ENCODE peak calls at places on chromosome 1, in nine cellular contexts. Y, V, S, J, U, I, F, R and O are unnamed samples.

GRCh38 chr1:230176871-230177411 is 109.9 kb downstream of the GALNT2 start:
- DNase-seq in F (peak), Y (no peak), U (no peak), J (peak), V (no peak), R (no peak), I (peak), S (peak), O (no peak)

GRCh38 chr1:112504002-112504401 is 4.8 kb upstream of the WNT2B start:
- DNase-seq in V (no peak), U (no peak), J (no peak), R (no peak), F (no peak), S (no peak), Y (no peak), I (no peak), O (no peak)

GRCh38 chr1:40391688-40392145 is 18.2 kb downstream of the SMAP2 start:
- DNase-seq in S (no peak), U (no peak), Y (no peak), I (no peak), V (no peak), J (no peak), R (peak), F (no peak), O (no peak)

GRCh38 chr1:78146137-78146822 is 100.5 kb downstream of the GIPC2 start:
- DNase-seq in Y (no peak), U (no peak), V (no peak), S (no peak), R (no peak), F (no peak), J (peak), I (no peak), O (no peak)

GRCh38 chr1:21783679-21784603 is 992 bp upstream of the USP48 start:
- DNase-seq in I (no peak), F (no peak), S (no peak), R (peak), U (peak), J (peak), Y (peak), V (peak), O (no peak)

GRCh38 chr1:104933846-104934245 is 1184.1 kb downstream of the AMY1C start:
- DNase-seq in F (no peak), S (no peak), R (no peak), V (no peak), I (no peak), J (no peak), U (no peak), Y (no peak), O (no peak)

GRCh38 chr1:9671377-9672140 is 20.0 kb downstream of the PIK3CD start:
- DNase-seq in S (no peak), R (no peak), V (no peak), I (no peak), J (peak), F (no peak), U (no peak), Y (no peak), O (no peak)

GRCh38 chr1:54490361-54491248 is 57.4 kb upstream of the ACOT11 start:
- DNase-seq in S (no peak), V (no peak), J (peak), R (no peak), U (no peak), I (no peak), F (no peak), Y (no peak), O (peak)

GRCh38 chr1:60746278-60746761 is 336.0 kb upstream of the NFIA start:
- DNase-seq in U (no peak), V (no peak), J (no peak), F (peak), S (no peak), Y (no peak), R (no peak), I (no peak), O (peak)

GRCh38 chr1:200659269-200659668 is 10.4 kb downstream of the DDX59 start:
- DNase-seq in S (no peak), U (no peak), I (no peak), V (no peak), R (no peak), J (peak), F (no peak), Y (no peak), O (no peak)

GRCh38 chr1:217627431-217627830 is 3.5 kb downstream of the GPATCH2 start:
- DNase-seq in J (no peak), R (no peak), U (no peak), I (no peak), S (no peak), Y (no peak), F (no peak), V (no peak), O (no peak)

GRCh38 chr1:209455133-209455532 is 128.4 kb upstream of the CAMK1G start:
- DNase-seq in Y (no peak), I (no peak), V (no peak), U (no peak), J (peak), S (no peak), F (no peak), R (no peak), O (no peak)

GRCh38 chr1:21762022-21762404 is 20.9 kb downstream of the USP48 start:
- DNase-seq in S (no peak), U (no peak), Y (no peak), V (no peak), I (no peak), R (no peak), F (no peak), J (no peak), O (no peak)

GRCh38 chr1:15526490-15527339 is at the start of gene DNAJC16:
- DNase-seq in I (peak), Y (peak), F (peak), U (peak), R (peak), S (peak), V (peak), J (peak), O (peak)
- H3K27ac ChIP-seq in I (peak), Y (peak), F (peak), U (peak), R (peak), S (peak), V (peak), J (peak), O (peak)

GRCh38 chr1:30285461-30286050 is 437.8 kb downstream of the MATN1 start:
- DNase-seq in I (peak), J (no peak), U (no peak), Y (no peak), R (no peak), S (no peak), F (no peak), V (no peak), O (no peak)

GRCh38 chr1:30284728-30285460 is 438.5 kb downstream of the MATN1 start:
- DNase-seq in S (no peak), F (no peak), J (no peak), V (no peak), I (peak), R (no peak), Y (no peak), U (no peak), O (no peak)

GRCh38 chr1:30287976-30288375 is 435.4 kb downstream of the MATN1 start:
- DNase-seq in S (no peak), U (no peak), V (no peak), J (no peak), R (no peak), F (no peak), I (peak), Y (no peak), O (no peak)

GRCh38 chr1:30286984-30287839 is 436.2 kb downstream of the MATN1 start:
- DNase-seq in Y (no peak), U (no peak), R (no peak), I (peak), V (no peak), F (no peak), S (no peak), J (peak), O (no peak)

DNA sequence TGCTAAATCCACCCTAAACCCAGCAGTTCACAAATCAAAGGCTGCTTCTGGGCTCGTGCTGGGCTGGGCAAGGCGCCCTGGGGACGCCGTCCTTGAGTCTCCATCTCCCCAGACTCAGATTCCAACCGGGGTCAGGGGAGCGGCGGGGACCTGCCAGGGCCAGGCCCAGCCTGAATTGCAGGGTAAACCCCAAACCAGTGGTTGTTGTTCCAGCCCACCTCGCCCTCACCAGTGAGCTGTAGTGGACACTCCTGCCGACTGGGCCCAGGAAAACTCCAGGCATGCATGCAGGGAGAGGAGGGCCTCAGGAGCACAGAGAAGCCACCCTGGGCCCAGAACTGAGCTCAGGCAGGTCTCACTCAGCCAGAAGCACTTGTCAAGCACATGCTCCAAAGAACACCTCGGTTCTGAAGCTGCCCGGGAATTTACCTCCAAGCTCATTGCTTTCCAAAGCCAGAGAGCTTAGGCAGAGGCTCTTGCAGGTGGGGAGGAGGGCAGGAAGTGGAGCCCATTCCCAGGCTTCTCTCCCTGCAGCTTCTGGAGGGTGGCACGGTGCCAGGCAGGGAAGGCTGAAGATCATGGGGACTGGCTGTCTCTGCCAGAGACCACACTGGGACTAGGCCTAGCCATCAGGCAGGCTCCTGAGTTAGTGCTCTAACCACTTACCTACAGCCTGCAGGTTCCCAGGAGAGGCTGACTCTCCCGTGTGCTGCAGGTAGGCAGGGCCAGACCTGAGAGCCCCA is 437.0 kb downstream of the MATN1 start:
- DNase-seq in U (no peak), I (peak), V (no peak), R (no peak), S (no peak), J (no peak), Y (no peak), F (no peak), O (no peak)
- H3K27ac ChIP-seq in U (no peak), I (no peak), V (no peak), R (no peak), S (no peak), J (no peak), Y (no peak), F (no peak), O (no peak)

GRCh38 chr1:38558055-38558454 is 301.5 kb downstream of the RRAGC start:
- DNase-seq in Y (no peak), R (no peak), F (no peak), I (no peak), U (no peak), J (no peak), V (no peak), S (no peak), O (no peak)
- H3K27ac ChIP-seq in Y (no peak), R (no peak), F (no peak), I (no peak), U (no peak), J (no peak), V (no peak), S (no peak), O (no peak)

GRCh38 chr1:156493749-156494148 is 6.8 kb downstream of the MEF2D start:
- DNase-seq in F (no peak), R (no peak), J (no peak), V (no peak), U (no peak), Y (no peak), S (no peak), I (no peak), O (no peak)

GRCh38 chr1:156492591-156493080 is 7.9 kb downstream of the MEF2D start:
- DNase-seq in V (no peak), R (no peak), J (peak), Y (no peak), I (no peak), S (no peak), U (no peak), F (no peak), O (peak)

GRCh38 chr1:156492013-156492590 is 8.5 kb downstream of the MEF2D start:
- DNase-seq in J (no peak), V (no peak), I (no peak), S (no peak), R (no peak), F (no peak), Y (no peak), U (no peak), O (no peak)

GRCh38 chr1:156494309-156494895 is 6.2 kb downstream of the MEF2D start:
- DNase-seq in J (peak), S (no peak), V (no peak), U (no peak), F (no peak), R (no peak), I (no peak), Y (no peak), O (no peak)

DNA sequence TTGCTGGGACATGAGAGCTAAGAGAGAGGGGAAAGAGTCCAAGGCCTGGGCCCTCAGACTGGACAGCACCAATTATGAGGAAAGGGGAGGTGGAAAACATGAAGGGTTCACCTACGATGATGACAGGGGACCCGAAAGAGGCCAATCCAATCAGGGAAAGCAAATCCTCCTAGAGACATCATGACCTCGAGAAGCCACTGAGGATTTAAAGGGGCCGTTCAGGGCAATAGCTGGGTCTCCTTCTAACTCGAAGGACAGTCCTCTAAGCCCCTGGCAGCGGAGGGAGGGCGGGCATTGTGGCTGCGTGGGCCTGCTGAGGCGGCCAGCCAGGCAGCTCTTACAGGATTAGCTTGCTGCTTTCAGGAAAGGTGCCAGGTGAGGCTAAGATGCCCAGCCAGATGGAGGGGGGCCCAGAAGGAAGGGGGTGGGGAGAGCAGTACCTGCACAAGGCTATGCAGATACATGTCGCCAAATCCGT is 7.4 kb downstream of the MEF2D start:
- DNase-seq in I (no peak), F (peak), S (no peak), V (no peak), J (peak), Y (peak), R (peak), U (no peak), O (no peak)
- H3K27ac ChIP-seq in I (peak), F (peak), S (peak), V (peak), J (peak), Y (peak), R (peak), U (peak), O (peak)

GRCh38 chr1:51516639-51517158 is 2.4 kb downstream of the EPS15 start:
- DNase-seq in I (no peak), F (no peak), J (peak), R (no peak), Y (no peak), V (no peak), S (no peak), U (no peak), O (no peak)
- H3K27ac ChIP-seq in I (peak), F (peak), J (peak), R (peak), Y (peak), V (peak), S (peak), U (peak), O (peak)

GRCh38 chr1:154955039-154955717 is 721 bp downstream of the PBXIP1 start:
- DNase-seq in Y (no peak), R (peak), S (peak), V (no peak), I (peak), U (no peak), J (peak), F (peak), O (peak)

GRCh38 chr1:154953611-154954038 is 2.3 kb downstream of the PBXIP1 start:
- DNase-seq in F (no peak), V (no peak), J (no peak), R (no peak), Y (no peak), S (no peak), U (no peak), I (no peak), O (peak)

GRCh38 chr1:154954541-154954940 is 1.4 kb downstream of the PBXIP1 start:
- DNase-seq in U (no peak), I (no peak), J (no peak), S (no peak), Y (no peak), F (no peak), R (no peak), V (no peak), O (no peak)

GRCh38 chr1:154952664-154953063 is 3.2 kb downstream of the PBXIP1 start:
- DNase-seq in U (no peak), I (no peak), F (no peak), V (no peak), Y (no peak), R (no peak), J (no peak), S (no peak), O (no peak)

DNA sequence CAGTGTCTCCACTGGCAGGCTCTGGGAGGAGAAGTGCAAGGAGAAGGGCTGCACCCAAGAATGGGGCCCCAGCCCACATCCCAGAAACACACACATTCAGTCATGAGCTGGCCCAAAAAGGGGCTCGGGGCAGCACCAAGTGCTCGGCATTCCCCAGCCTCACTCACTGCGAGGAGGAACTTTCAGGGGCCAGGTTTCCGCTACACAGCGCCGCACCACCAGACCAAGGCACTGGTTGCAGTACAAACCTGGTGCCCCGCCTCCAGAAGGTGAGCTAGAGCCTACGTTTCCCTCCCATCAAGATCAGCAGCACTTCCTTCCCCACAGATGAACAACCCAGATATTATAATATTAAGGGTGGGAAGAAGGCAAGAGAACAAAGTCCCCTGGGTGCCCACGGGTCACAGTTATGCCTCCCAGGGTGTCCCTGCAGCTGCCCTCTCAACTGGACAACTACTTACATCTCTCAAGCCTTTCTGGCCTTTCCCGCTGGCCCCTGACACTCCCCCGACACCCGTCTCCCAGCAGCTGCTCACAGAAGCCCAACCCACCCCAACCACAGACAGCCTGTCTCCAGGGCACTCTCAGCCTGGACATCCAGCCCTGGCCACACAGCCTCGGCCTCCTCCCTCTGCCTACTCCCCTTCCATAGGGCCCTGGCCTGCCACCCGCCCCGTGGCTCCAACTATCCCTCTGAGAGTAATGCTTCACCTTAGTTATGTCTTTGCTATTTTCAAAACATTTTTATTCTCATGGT is 3.8 kb downstream of the PBXIP1 start:
- DNase-seq in I (no peak), V (no peak), U (no peak), F (no peak), J (no peak), S (no peak), Y (no peak), R (no peak), O (no peak)
- H3K27ac ChIP-seq in I (no peak), V (no peak), U (no peak), F (peak), J (no peak), S (no peak), Y (no peak), R (no peak), O (no peak)

DNA sequence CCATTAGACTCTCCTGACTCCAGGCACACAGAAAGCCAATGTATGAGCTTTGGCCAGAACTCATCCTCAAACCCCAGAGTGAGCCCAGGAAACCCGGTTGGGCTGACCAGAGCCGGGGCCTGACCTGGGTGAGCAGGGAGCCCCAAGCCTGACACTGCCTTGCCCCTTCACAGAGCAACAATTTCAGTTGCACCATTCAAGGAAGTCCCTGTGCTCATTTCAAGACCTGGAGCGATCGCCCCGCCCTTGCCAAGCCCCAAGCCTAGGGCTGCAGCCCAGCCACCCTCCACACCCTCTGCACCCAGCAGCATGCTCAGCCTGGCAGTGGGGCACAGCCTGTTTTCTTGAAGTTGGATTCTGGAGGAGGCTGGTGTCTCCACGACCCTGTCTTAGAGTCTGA is 2.3 kb downstream of the NBL1 start:
- DNase-seq in I (no peak), S (no peak), R (peak), U (no peak), F (no peak), V (no peak), Y (peak), J (peak), O (no peak)
- H3K27ac ChIP-seq in I (peak), S (peak), R (peak), U (no peak), F (peak), V (peak), Y (peak), J (peak), O (no peak)

GRCh38 chr1:169726851-169727250 is 7.0 kb downstream of the SELE start:
- DNase-seq in V (no peak), S (no peak), R (no peak), U (no peak), F (no peak), I (no peak), J (no peak), Y (no peak), O (no peak)
- H3K27ac ChIP-seq in V (no peak), S (no peak), R (no peak), U (no peak), F (no peak), I (no peak), J (no peak), Y (no peak), O (no peak)

GRCh38 chr1:46525253-46525983 is 26.0 kb downstream of the KNCN start:
- DNase-seq in F (no peak), V (no peak), I (no peak), Y (no peak), U (no peak), S (no peak), J (no peak), R (no peak), O (no peak)
- H3K27ac ChIP-seq in F (no peak), V (no peak), I (no peak), Y (no peak), U (no peak), S (no peak), J (no peak), R (no peak), O (no peak)

DNA sequence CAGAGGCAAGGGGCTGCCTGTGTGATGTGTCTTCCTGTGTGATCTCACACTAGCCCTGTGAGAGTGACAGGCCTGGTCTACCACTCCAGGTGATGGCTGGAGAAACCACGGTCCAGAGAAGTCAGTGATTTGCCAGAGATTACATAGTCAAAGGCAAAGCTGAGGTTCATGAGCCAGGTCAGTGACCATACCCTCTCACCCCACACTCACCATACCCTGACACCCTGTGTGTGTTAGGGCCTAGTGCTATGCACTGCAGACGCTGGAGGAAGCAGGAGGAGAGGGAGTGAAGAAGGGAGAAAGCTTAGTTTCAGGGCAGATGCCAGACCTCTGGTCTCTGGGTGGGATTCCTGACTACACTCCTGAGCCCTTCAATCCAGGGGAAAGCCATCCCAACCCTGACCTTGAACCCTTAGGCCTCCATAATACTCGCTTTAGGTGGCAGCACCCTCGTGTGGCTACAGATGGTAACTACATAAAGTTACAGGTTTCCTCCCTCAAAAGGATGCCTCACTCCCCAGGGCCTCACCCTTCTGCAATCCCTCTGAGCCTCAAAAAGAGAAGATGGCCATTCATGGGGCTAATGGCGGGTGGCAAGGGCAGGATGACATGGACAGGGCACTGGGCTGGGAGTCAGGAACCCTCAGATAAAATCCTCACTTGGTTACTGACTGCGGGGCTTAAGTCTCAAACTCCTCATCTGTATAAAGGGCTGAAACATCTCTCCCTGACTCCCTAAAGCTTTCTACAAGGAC is 20.8 kb upstream of the SDC3 start:
- DNase-seq in I (no peak), S (no peak), Y (no peak), U (no peak), F (no peak), R (peak), J (peak), V (no peak), O (no peak)
- H3K27ac ChIP-seq in I (no peak), S (no peak), Y (peak), U (no peak), F (no peak), R (no peak), J (no peak), V (peak), O (no peak)